ENCODE peak calls at places on chromosomes 6 and 20, in eight cellular contexts. G, C, A, O, V, Q, N and E are unnamed samples.

GRCh38 chr6:167549187-167549586 is 224.3 kb downstream of the TTLL2 start:
- DNase-seq in V (no peak), G (no peak), O (no peak), Q (no peak), N (no peak), C (no peak), A (no peak), E (no peak)

GRCh38 chr6:24273471-24273870 is 84.4 kb downstream of the DCDC2 start:
- DNase-seq in V (no peak), A (no peak), G (peak; percentile 12), N (peak; percentile 27), O (no peak), C (no peak), Q (no peak), E (no peak)

GRCh38 chr6:33578588-33579011 is 1.5 kb downstream of the BAK1 start:
- DNase-seq in C (no peak), N (no peak), G (no peak), O (no peak), A (no peak), V (no peak), Q (no peak), E (peak; percentile 40)

GRCh38 chr20:42747765-42748411 is 441.8 kb downstream of the PTPRT start:
- DNase-seq in Q (no peak), C (no peak), O (no peak), A (no peak), V (no peak), G (no peak), N (no peak), E (no peak)

GRCh38 chr6:130500693-130501092 is 134.9 kb downstream of the TMEM200A start:
- DNase-seq in Q (no peak), N (no peak), O (no peak), C (no peak), A (no peak), G (peak; percentile 58), V (no peak), E (no peak)

GRCh38 chr20:1619861-1620444 is at the start of gene SIRPB1:
- DNase-seq in A (no peak), G (no peak), V (no peak), C (no peak), Q (no peak), N (no peak), O (no peak), E (peak; percentile 29)

GRCh38 chr20:62923669-62924566 is 2.4 kb downstream of the DIDO1 start:
- DNase-seq in Q (no peak), C (no peak), O (no peak), G (no peak), A (no peak), V (no peak), N (no peak), E (no peak)

GRCh38 chr6:158286413-158286812 is 25.9 kb upstream of the TULP4 start:
- DNase-seq in O (no peak), V (no peak), Q (no peak), G (peak; percentile 74), N (peak; percentile 33), A (no peak), C (no peak), E (no peak)

GRCh38 chr6:71810880-71811279 is 75.5 kb upstream of the RIMS1 start:
- DNase-seq in G (no peak), Q (no peak), A (no peak), N (no peak), V (no peak), O (no peak), C (no peak), E (no peak)

GRCh38 chr6:34300332-34300751 is 51.5 kb upstream of the SMIM29 start:
- DNase-seq in Q (no peak), V (no peak), A (no peak), O (no peak), C (no peak), G (no peak), N (no peak), E (no peak)

GRCh38 chr6:37083243-37084138 is 78.0 kb downstream of the FGD2 start:
- DNase-seq in N (peak; percentile 76), Q (no peak), A (no peak), V (no peak), G (peak; percentile 95), O (peak; percentile 94), C (peak; percentile 82), E (peak; percentile 97)

GRCh38 chr6:81909981-81910910 is 157.8 kb upstream of the TENT5A start:
- DNase-seq in C (no peak), V (no peak), G (peak; percentile 26), O (no peak), A (no peak), Q (no peak), N (no peak), E (no peak)

GRCh38 chr6:1267057-1267732 is 44.7 kb upstream of the FOXQ1 start:
- DNase-seq in A (no peak), Q (no peak), O (no peak), C (no peak), V (no peak), N (peak; percentile 61), G (peak; percentile 36), E (no peak)

GRCh38 chr20:31937820-31938219 is 14.0 kb downstream of the PDRG1 start:
- DNase-seq in N (no peak), C (no peak), V (no peak), A (no peak), G (no peak), O (no peak), Q (no peak), E (no peak)

GRCh38 chr20:63829943-63830820 is 882 bp downstream of the ZBTB46 start:
- DNase-seq in C (no peak), G (peak; percentile 31), Q (no peak), O (no peak), V (peak; percentile 82), A (no peak), N (peak; percentile 30), E (no peak)

GRCh38 chr6:141169419-141169818 is 963.3 kb upstream of the GJE1 start:
- DNase-seq in A (no peak), V (peak; percentile 33), G (peak; percentile 47), N (no peak), Q (no peak), O (no peak), C (no peak), E (no peak)

GRCh38 chr6:4088684-4089083 is 9.7 kb upstream of the FAM217A start:
- DNase-seq in N (no peak), Q (no peak), A (no peak), O (no peak), C (no peak), V (no peak), G (no peak), E (no peak)

GRCh38 chr6:7087491-7087979 is 20.2 kb upstream of the RREB1 start:
- DNase-seq in G (no peak), A (no peak), Q (peak; percentile 11), N (no peak), V (no peak), O (no peak), C (no peak), E (no peak)

GRCh38 chr6:162538643-162539064 is 188.9 kb downstream of the PRKN start:
- DNase-seq in O (no peak), C (peak; percentile 85), G (peak; percentile 30), A (no peak), Q (no peak), V (no peak), N (no peak), E (no peak)

GRCh38 chr6:156883497-156884252 is 106.5 kb downstream of the ARID1B start:
- DNase-seq in V (no peak), C (no peak), A (no peak), O (no peak), N (peak; percentile 26), Q (no peak), G (peak; percentile 20), E (no peak)

GRCh38 chr6:12804967-12805645 is 88.5 kb downstream of the PHACTR1 start:
- DNase-seq in Q (no peak), O (no peak), G (no peak), A (no peak), N (no peak), V (no peak), C (no peak), E (no peak)

GRCh38 chr6:138847884-138848283 is 52.0 kb downstream of the ECT2L start:
- DNase-seq in Q (no peak), C (no peak), V (no peak), N (no peak), O (no peak), A (no peak), G (no peak), E (no peak)

GRCh38 chr6:80547827-80548226 is 441.4 kb downstream of the BCKDHB start:
- DNase-seq in O (no peak), A (no peak), Q (no peak), C (no peak), G (peak; percentile 84), V (no peak), N (peak; percentile 89), E (no peak)

GRCh38 chr6:34992353-34992752 is 103.3 kb downstream of the ANKS1A start:
- DNase-seq in G (no peak), V (no peak), O (no peak), Q (no peak), C (no peak), A (no peak), N (no peak), E (no peak)

GRCh38 chr6:30548375-30548774 is 7.9 kb downstream of the GNL1 start:
- DNase-seq in C (no peak), A (no peak), Q (no peak), G (peak; percentile 88), N (no peak), O (no peak), V (no peak), E (peak; percentile 19)

GRCh38 chr6:43625393-43625992 is 3.6 kb downstream of the GTPBP2 start:
- DNase-seq in O (no peak), N (no peak), V (no peak), A (no peak), C (no peak), Q (no peak), G (no peak), E (no peak)

GRCh38 chr20:45100563-45101245 is at the start of gene KCNS1:
- DNase-seq in A (no peak), C (no peak), N (no peak), Q (no peak), O (no peak), V (peak; percentile 81), G (no peak), E (no peak)

GRCh38 chr20:9407805-9408421 is 106.5 kb upstream of the LAMP5 start:
- DNase-seq in V (peak; percentile 67), Q (peak; percentile 7), G (peak; percentile 83), A (no peak), N (peak; percentile 53), C (no peak), O (peak; percentile 24), E (peak; percentile 43)

GRCh38 chr6:17930321-17930993 is 57.0 kb downstream of the KIF13A start:
- DNase-seq in N (no peak), A (no peak), O (no peak), Q (no peak), G (peak; percentile 52), C (no peak), V (no peak), E (no peak)

GRCh38 chr6:146364816-146365594 is 178.6 kb upstream of the RAB32 start:
- DNase-seq in A (no peak), G (no peak), Q (no peak), O (no peak), V (no peak), N (no peak), C (no peak), E (no peak)

GRCh38 chr6:135703621-135704020 is 147.9 kb upstream of the PDE7B start:
- DNase-seq in V (no peak), N (no peak), G (no peak), C (no peak), A (no peak), O (no peak), Q (no peak), E (no peak)

GRCh38 chr6:75234126-75234865 is 9.3 kb downstream of the COX7A2 start:
- DNase-seq in N (no peak), Q (no peak), G (no peak), A (no peak), V (no peak), O (peak; percentile 31), C (no peak), E (no peak)

GRCh38 chr6:42390228-42390934 is 61.3 kb downstream of the TRERF1 start:
- DNase-seq in O (no peak), Q (peak; percentile 32), N (no peak), C (no peak), V (no peak), G (no peak), A (no peak), E (no peak)

GRCh38 chr6:169661357-169661756 is 40.5 kb downstream of the WDR27 start:
- DNase-seq in N (no peak), G (no peak), O (no peak), A (no peak), C (no peak), V (no peak), Q (no peak), E (no peak)